ENCODE peak calls at places on chromosomes 5 and 9, in nine cellular contexts. B is A172; V is mucosa of descending colon; E is T-helper 9 cell; C is heart left ventricle; O is activated T-cell treated with anti-CD3 and anti-CD28 coated beads, Interleukin-2, amount 50 U/mL, for 72 hours; H is activated naive CD4-positive, alpha-beta T cell treated with anti-CD3 and anti-CD28 coated beads, Interleukin-2, amount 10 ng/mL, durations not matched to agents 7 days and 5 days; J is COLO829; N is stimulated activated CD4-positive, alpha-beta T cell treated with anti-CD3 and anti-CD28 coated beads, Interleukin-4, amount 100 ng/mL, for 24 hours. W is an unnamed sample.

GRCh38 chr9:116391306-116391900 is 237.8 kb downstream of the PAPPA start:
- DNase-seq in B (no peak), V (no peak), E (no peak), C (no peak), O (no peak), H (no peak), J (no peak), N (no peak), W (no peak)

GRCh38 chr9:134243778-134244467 is 79.6 kb upstream of the RNU6ATAC start:
- DNase-seq in B (peak), V (no peak), E (no peak), C (no peak), O (peak), H (peak), J (no peak), N (peak), W (no peak)

GRCh38 chr5:170450041-170450660 is 53.7 kb upstream of the KCNIP1 start:
- DNase-seq in B (no peak), V (no peak), E (no peak), C (no peak), O (no peak), H (no peak), J (no peak), N (no peak), W (no peak)

GRCh38 chr5:116303810-116304209 is 219.0 kb downstream of the COMMD10 start:
- DNase-seq in B (no peak), V (no peak), E (no peak), C (no peak), O (no peak), H (no peak), J (no peak), N (no peak), W (no peak)

GRCh38 chr5:177295929-177296328 is 7.6 kb downstream of the RAB24 start:
- DNase-seq in B (no peak), V (no peak), E (no peak), C (no peak), O (no peak), H (no peak), J (no peak), N (no peak), W (peak)

GRCh38 chr5:150166193-150167162 is at the start of gene CDX1:
- DNase-seq in B (no peak), V (peak), E (no peak), C (no peak), O (no peak), H (no peak), J (no peak), N (no peak), W (no peak)

GRCh38 chr9:116541402-116541801 is 145.7 kb upstream of the TRIM32 start:
- DNase-seq in B (no peak), V (no peak), E (no peak), C (no peak), O (no peak), H (no peak), J (no peak), N (no peak), W (no peak)

GRCh38 chr5:889075-889710 is 3.4 kb downstream of the BRD9 start:
- DNase-seq in B (no peak), V (no peak), E (no peak), C (no peak), O (no peak), H (no peak), J (no peak), N (no peak), W (no peak)

GRCh38 chr9:111102793-111103474 is 64.7 kb upstream of the LPAR1 start:
- DNase-seq in B (no peak), V (no peak), E (no peak), C (no peak), O (no peak), H (no peak), J (no peak), N (no peak), W (no peak)

GRCh38 chr5:84650448-84650847 is 265.8 kb upstream of the EDIL3 start:
- DNase-seq in B (no peak), V (no peak), E (no peak), C (no peak), O (no peak), H (no peak), J (no peak), N (no peak), W (no peak)

GRCh38 chr9:98219794-98220370 is 27.4 kb upstream of the CORO2A start:
- DNase-seq in B (no peak), V (no peak), E (no peak), C (no peak), O (no peak), H (no peak), J (no peak), N (no peak), W (no peak)

GRCh38 chr9:20307662-20308061 is 314.6 kb downstream of the MLLT3 start:
- DNase-seq in B (no peak), V (no peak), E (no peak), C (no peak), O (no peak), H (no peak), J (no peak), N (no peak), W (no peak)

GRCh38 chr5:129382921-129383672 is 77.0 kb upstream of the ADAMTS19 start:
- DNase-seq in B (no peak), V (no peak), E (no peak), C (no peak), O (no peak), H (no peak), J (no peak), N (no peak), W (no peak)

GRCh38 chr5:37492778-37493555 is 113.8 kb downstream of the WDR70 start:
- DNase-seq in B (no peak), V (no peak), E (no peak), C (no peak), O (no peak), H (no peak), J (no peak), N (no peak), W (no peak)

GRCh38 chr9:105355810-105356209 is 92.0 kb upstream of the FSD1L start:
- DNase-seq in B (peak), V (no peak), E (no peak), C (no peak), O (peak), H (peak), J (no peak), N (no peak), W (no peak)

GRCh38 chr9:121685795-121686377 is 34.5 kb downstream of the DAB2IP start:
- DNase-seq in B (no peak), V (no peak), E (no peak), C (no peak), O (no peak), H (no peak), J (no peak), N (no peak), W (no peak)

GRCh38 chr9:108836771-108837170 is 19.0 kb downstream of the ACTL7B start:
- DNase-seq in B (peak), V (no peak), E (no peak), C (no peak), O (no peak), H (no peak), J (no peak), N (no peak), W (no peak)